ENCODE peak calls at places on chromosomes 7 and 10, in five cellular contexts. W is CD4-positive, alpha-beta T cell; E is CD8-positive, alpha-beta T cell; P is naive thymus-derived CD4-positive, alpha-beta T cell; R is left cardiac atrium. M is an unnamed sample.

GRCh38 chr10:88461426-88461825 is 121.7 kb downstream of the RNLS start:
- ATAC-seq in W (no peak), E (no peak), P (no peak), R (no peak), M (no peak)

GRCh38 chr10:12396567-12396966 is 47.2 kb downstream of the CAMK1D start:
- ATAC-seq in W (no peak), E (no peak), P (no peak), R (peak; percentile 75), M (no peak)

GRCh38 chr10:132397036-132397541 is at the start of gene PWWP2B:
- ATAC-seq in W (peak; percentile 41), E (peak; percentile 37), P (peak; percentile 65), R (peak; percentile 2), M (peak; percentile 11)

GRCh38 chr7:122987463-122987862 is 8.0 kb downstream of the TAS2R16 start:
- ATAC-seq in W (no peak), E (no peak), P (no peak), R (no peak), M (no peak)

GRCh38 chr7:99975782-99976521 is at the start of gene AZGP1:
- ATAC-seq in W (no peak), E (no peak), P (no peak), R (peak; percentile 87), M (peak; percentile 74)

GRCh38 chr7:70701487-70701886 is 430.5 kb upstream of the GALNT17 start:
- ATAC-seq in W (no peak), E (no peak), P (no peak), R (no peak), M (peak; percentile 80)

GRCh38 chr7:50450691-50451051 is 521 bp upstream of the FIGNL1 start:
- ATAC-seq in W (peak; percentile 28), E (peak; percentile 18), P (peak; percentile 36), R (peak; percentile 38), M (no peak)

GRCh38 chr10:77548157-77548556 is 89.5 kb downstream of the KCNMA1 start:
- ATAC-seq in W (no peak), E (no peak), P (no peak), R (no peak), M (no peak)

GRCh38 chr10:178208-178607 is 43.0 kb downstream of the ZMYND11 start:
- ATAC-seq in W (no peak), E (no peak), P (peak; percentile 34), R (peak; percentile 38), M (no peak)

GRCh38 chr10:6885284-6885683 is 305.2 kb upstream of the PRKCQ start:
- ATAC-seq in W (no peak), E (no peak), P (no peak), R (no peak), M (no peak)

GRCh38 chr7:117564080-117564479 is 84.3 kb downstream of the CFTR start:
- ATAC-seq in W (no peak), E (no peak), P (no peak), R (peak; percentile 33), M (no peak)

GRCh38 chr10:4346257-4346656 is 479.8 kb upstream of the AKR1E2 start:
- ATAC-seq in W (no peak), E (no peak), P (no peak), R (no peak), M (no peak)

M was measured in esophagus mucosa.